ENCODE peak calls at places on chromosomes 12 and 14, in four cellular contexts. One of them, this sample, is unnamed.

GRCh38 chr12:55847033-55847432 is 4.3 kb upstream of the MMP19 start:
- DNase-seq in lower leg skin: peak
- DNase-seq in heart left ventricle: no peak
- DNase-seq in sigmoid colon: peak
- DNase-seq in this sample: no peak

GRCh38 chr12:44708218-44708617 is 167.9 kb downstream of the NELL2 start:
- DNase-seq in heart left ventricle: no peak
- DNase-seq in sigmoid colon: no peak
- DNase-seq in lower leg skin: no peak
- DNase-seq in this sample: no peak

GRCh38 chr14:35134329-35135123 is 12.2 kb downstream of the PRORP start:
- DNase-seq in sigmoid colon: no peak
- DNase-seq in lower leg skin: no peak
- DNase-seq in heart left ventricle: no peak
- DNase-seq in this sample: no peak

GRCh38 chr12:94813314-94813713 is 163.0 kb upstream of the TMCC3 start:
- DNase-seq in sigmoid colon: no peak
- DNase-seq in lower leg skin: no peak
- DNase-seq in heart left ventricle: no peak
- DNase-seq in this sample: no peak

GRCh38 chr12:106149096-106149784 is 10.5 kb upstream of the NUAK1 start:
- DNase-seq in sigmoid colon: no peak
- DNase-seq in lower leg skin: no peak
- DNase-seq in heart left ventricle: no peak
- DNase-seq in this sample: no peak

GRCh38 chr14:102900631-102901571 is 21.6 kb upstream of the AMN start:
- DNase-seq in heart left ventricle: no peak
- DNase-seq in sigmoid colon: no peak
- DNase-seq in lower leg skin: no peak
- DNase-seq in this sample: no peak

GRCh38 chr12:85725991-85726390 is 110.2 kb downstream of the RASSF9 start:
- DNase-seq in lower leg skin: no peak
- DNase-seq in heart left ventricle: no peak
- DNase-seq in sigmoid colon: no peak
- DNase-seq in this sample: no peak

GRCh38 chr12:122646568-122647220 is 56.5 kb downstream of the HCAR2 start:
- DNase-seq in sigmoid colon: no peak
- DNase-seq in lower leg skin: no peak
- DNase-seq in heart left ventricle: no peak
- DNase-seq in this sample: peak

GRCh38 chr14:102088012-102088792 is 1.4 kb upstream of the HSP90AA1 start:
- DNase-seq in heart left ventricle: peak
- DNase-seq in lower leg skin: peak
- DNase-seq in sigmoid colon: peak
- DNase-seq in this sample: peak

DNA sequence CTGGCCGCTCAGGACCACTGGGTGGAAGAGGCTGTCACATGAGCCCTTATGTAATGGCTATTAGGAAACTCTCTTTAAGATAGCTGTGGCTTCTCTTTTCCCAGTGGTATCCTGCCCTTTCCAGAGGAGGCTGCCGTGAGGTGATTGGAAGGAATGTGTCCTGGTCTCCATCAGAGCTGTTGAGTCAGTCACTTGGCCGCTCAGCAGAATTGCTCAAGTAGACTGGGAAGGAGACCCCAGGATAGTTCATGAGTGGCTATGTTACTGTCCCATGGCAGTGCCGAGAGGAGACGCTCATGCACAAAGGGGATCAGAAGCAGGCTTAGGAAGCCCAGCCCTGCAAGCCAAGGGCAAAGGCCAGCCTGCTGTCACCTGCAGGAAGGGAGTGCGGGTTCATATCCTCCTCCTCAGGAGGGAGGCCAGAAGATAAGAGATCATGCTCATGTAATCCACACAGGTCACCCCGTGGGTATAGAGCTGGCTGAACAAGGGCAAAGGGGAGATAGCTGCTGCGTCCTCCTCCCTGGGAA is 136.9 kb upstream of the MAX start:
- DNase-seq in lower leg skin: peak
- DNase-seq in sigmoid colon: no peak
- DNase-seq in heart left ventricle: no peak
- DNase-seq in this sample: no peak
- TF ChIP-seq POLR2A in lower leg skin: no peak
- TF ChIP-seq POLR2A in sigmoid colon: no peak
- TF ChIP-seq POLR2A in heart left ventricle: no peak
- TF ChIP-seq POLR2A in this sample: no peak

GRCh38 chr12:11431486-11431885 is 36.1 kb upstream of the PRB2 start:
- DNase-seq in sigmoid colon: no peak
- DNase-seq in heart left ventricle: no peak
- DNase-seq in lower leg skin: no peak
- DNase-seq in this sample: no peak
- TF ChIP-seq POLR2A in sigmoid colon: no peak
- TF ChIP-seq POLR2A in heart left ventricle: no peak
- TF ChIP-seq POLR2A in lower leg skin: no peak
- TF ChIP-seq POLR2A in this sample: no peak

DNA sequence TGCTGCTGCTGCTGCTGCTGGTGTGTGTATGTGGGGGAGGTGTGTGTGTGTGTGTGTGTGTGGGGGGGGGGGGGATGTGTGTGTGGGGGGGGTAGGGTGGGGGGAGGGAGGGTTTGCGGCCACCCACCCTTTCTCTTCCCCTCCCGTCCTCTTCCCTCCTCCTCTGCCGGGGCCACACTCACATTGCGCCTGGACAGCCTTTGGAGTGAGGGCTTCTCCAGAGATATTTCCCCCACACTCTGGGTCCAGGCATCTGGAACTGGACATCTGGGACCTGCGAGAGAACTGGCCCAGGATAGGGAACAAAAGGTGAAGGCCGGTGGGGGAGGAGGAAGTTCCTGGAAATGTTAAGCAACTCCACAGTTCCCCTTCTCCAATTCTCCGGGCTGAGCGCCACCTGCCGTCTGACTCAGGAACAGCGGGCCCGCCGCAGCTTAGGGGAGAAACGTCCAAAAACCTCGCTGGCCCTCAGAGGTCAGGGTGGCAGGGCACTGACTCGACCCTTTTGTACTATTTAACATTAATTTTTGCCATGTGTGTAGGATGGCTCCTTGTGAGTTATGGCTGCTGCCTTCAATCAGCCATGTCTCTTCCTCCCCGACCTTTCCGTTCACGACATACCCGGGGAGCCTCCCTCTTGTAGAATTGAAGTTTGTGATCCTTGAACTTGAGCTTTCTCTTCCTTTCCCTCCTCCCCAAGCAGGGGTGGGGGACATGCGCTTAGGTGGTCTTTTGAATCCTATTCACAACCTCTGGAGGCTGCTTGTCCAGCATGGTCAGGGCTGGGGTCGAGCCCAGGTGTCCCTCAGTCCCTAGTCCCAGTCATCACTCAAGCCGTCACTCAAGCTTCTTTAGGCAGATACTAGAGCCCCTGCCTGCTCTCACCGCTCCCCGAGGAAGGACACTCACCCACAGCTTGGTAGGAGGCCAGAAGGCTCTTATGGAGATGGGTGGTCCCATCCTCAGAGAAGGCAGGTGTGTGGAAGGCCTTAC is at the start of gene C1RL:
- DNase-seq in sigmoid colon: peak
- DNase-seq in lower leg skin: peak
- DNase-seq in heart left ventricle: peak
- DNase-seq in this sample: peak
- TF ChIP-seq POLR2A in sigmoid colon: no peak
- TF ChIP-seq POLR2A in lower leg skin: no peak
- TF ChIP-seq POLR2A in heart left ventricle: no peak
- TF ChIP-seq POLR2A in this sample: no peak

GRCh38 chr12:132986001-132986884 is at the start of gene ZNF26:
- DNase-seq in lower leg skin: peak
- DNase-seq in sigmoid colon: peak
- DNase-seq in heart left ventricle: peak
- DNase-seq in this sample: peak
- TF ChIP-seq POLR2A in lower leg skin: no peak
- TF ChIP-seq POLR2A in sigmoid colon: peak
- TF ChIP-seq POLR2A in heart left ventricle: no peak
- TF ChIP-seq POLR2A in this sample: peak

DNA sequence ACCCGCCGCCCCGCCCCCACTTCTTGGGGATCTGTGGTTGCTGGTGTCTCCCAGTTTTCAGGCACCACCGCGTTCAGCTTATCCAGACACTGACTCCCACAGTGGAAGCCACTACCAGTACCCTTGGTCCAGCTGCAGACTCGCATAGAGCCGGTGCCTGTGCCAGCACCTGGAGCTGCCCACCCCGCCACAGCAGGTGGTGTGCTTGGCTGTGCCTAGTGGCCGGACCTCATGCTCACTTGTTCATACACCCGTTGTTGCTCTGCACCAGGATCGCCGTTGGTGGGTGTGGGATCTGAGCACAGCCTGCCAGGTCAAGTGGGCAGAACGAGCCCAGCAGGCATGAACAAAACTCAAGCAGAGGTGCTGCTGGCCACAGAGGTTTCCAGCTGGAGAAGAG is 673.2 kb downstream of the RERGL start:
- DNase-seq in heart left ventricle: peak
- DNase-seq in lower leg skin: no peak
- DNase-seq in sigmoid colon: peak
- DNase-seq in this sample: no peak
- TF ChIP-seq POLR2A in heart left ventricle: no peak
- TF ChIP-seq POLR2A in lower leg skin: no peak
- TF ChIP-seq POLR2A in sigmoid colon: no peak
- TF ChIP-seq POLR2A in this sample: no peak

DNA sequence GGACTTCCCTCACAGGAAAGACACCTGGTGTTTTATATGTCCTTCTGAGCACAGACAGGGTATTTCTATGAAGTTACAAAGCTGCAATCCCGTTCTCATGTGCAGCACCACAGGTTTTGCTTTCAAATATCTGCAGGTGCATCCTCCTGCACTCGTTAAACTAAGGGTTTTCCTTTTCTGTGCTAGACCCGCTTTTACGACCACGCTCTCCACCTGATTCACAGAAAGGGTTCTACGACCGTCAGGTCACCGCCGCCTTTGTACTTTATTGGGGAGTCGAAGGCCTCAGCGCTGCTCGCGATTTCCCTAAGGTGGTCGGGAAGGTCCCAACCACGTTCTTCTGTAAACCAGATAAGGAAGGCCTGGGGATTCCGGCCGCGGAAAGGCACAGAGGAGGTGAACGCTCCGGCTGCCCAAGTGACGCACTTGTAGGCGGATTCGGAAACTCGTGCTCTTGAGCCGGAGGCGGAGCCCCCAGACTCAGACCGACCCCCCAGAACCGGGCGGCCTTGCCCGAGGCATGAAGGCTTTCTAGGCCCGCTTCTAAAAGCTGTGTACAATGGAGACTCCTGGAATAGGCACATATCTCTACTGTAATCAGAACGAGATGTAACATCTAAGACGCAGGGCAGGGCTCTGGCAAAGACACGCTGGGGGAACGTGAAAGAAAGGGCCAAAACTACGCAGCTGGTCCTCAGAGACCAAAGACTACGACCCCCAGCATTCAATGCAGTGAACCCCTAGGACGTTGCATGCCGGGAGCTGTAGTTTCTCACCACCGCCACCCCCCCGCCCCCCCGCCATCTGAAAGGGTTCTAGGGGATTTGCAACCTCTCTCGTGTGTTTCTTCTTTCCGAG is 930 bp upstream of the HSP90B1 start:
- DNase-seq in lower leg skin: peak
- DNase-seq in heart left ventricle: peak
- DNase-seq in sigmoid colon: peak
- DNase-seq in this sample: peak
- TF ChIP-seq POLR2A in lower leg skin: no peak
- TF ChIP-seq POLR2A in heart left ventricle: no peak
- TF ChIP-seq POLR2A in sigmoid colon: peak
- TF ChIP-seq POLR2A in this sample: peak

This sample was measured in erythroblast.